ENCODE peak calls at places on chromosomes 4 and X, in eight cellular contexts. One of them, this sample, is unnamed.

GRCh38 chrX:44570524-44570923 is 27.9 kb upstream of the FUNDC1 start:
- DNase-seq in GM06990: no peak
- DNase-seq in uterus: no peak
- DNase-seq in lower lobe of right lung: no peak
- DNase-seq in K562: no peak
- DNase-seq in endodermal cell: no peak
- DNase-seq in AG09319: no peak
- DNase-seq in psoas muscle: no peak
- DNase-seq in this sample: no peak

GRCh38 chr4:187929024-187929423 is 66.5 kb upstream of the ZFP42 start:
- DNase-seq in GM06990: no peak
- DNase-seq in uterus: no peak
- DNase-seq in lower lobe of right lung: no peak
- DNase-seq in K562: no peak
- DNase-seq in endodermal cell: peak; percentile 86
- DNase-seq in AG09319: no peak
- DNase-seq in psoas muscle: no peak
- DNase-seq in this sample: no peak

GRCh38 chr4:80154547-80154933 is 42.8 kb upstream of the PRDM8 start:
- DNase-seq in GM06990: no peak
- DNase-seq in uterus: no peak
- DNase-seq in lower lobe of right lung: no peak
- DNase-seq in K562: no peak
- DNase-seq in endodermal cell: no peak
- DNase-seq in AG09319: no peak
- DNase-seq in psoas muscle: no peak
- DNase-seq in this sample: no peak

GRCh38 chrX:148976571-148976970 is 476.2 kb downstream of the AFF2 start:
- DNase-seq in GM06990: no peak
- DNase-seq in uterus: no peak
- DNase-seq in lower lobe of right lung: no peak
- DNase-seq in K562: no peak
- DNase-seq in endodermal cell: no peak
- DNase-seq in AG09319: no peak
- DNase-seq in psoas muscle: no peak
- DNase-seq in this sample: no peak

GRCh38 chr4:136831553-136831952 is 700.7 kb downstream of the PCDH18 start:
- DNase-seq in GM06990: no peak
- DNase-seq in uterus: no peak
- DNase-seq in lower lobe of right lung: no peak
- DNase-seq in K562: no peak
- DNase-seq in endodermal cell: peak; percentile 58
- DNase-seq in AG09319: no peak
- DNase-seq in psoas muscle: no peak
- DNase-seq in this sample: no peak

GRCh38 chr4:160194716-160195115 is 1091.8 kb downstream of the RAPGEF2 start:
- DNase-seq in GM06990: no peak
- DNase-seq in uterus: no peak
- DNase-seq in lower lobe of right lung: no peak
- DNase-seq in K562: no peak
- DNase-seq in endodermal cell: no peak
- DNase-seq in AG09319: no peak
- DNase-seq in psoas muscle: no peak
- DNase-seq in this sample: no peak

GRCh38 chr4:110310795-110311194 is 112.4 kb upstream of the ELOVL6 start:
- DNase-seq in GM06990: peak; percentile 18
- DNase-seq in uterus: no peak
- DNase-seq in lower lobe of right lung: no peak
- DNase-seq in K562: no peak
- DNase-seq in endodermal cell: no peak
- DNase-seq in AG09319: no peak
- DNase-seq in psoas muscle: no peak
- DNase-seq in this sample: no peak

GRCh38 chr4:75344915-75345314 is 169.3 kb downstream of the RCHY1 start:
- DNase-seq in GM06990: no peak
- DNase-seq in uterus: no peak
- DNase-seq in lower lobe of right lung: no peak
- DNase-seq in K562: no peak
- DNase-seq in endodermal cell: no peak
- DNase-seq in AG09319: no peak
- DNase-seq in psoas muscle: no peak
- DNase-seq in this sample: no peak

GRCh38 chr4:26583538-26583864 is 383 bp upstream of the TBC1D19 start:
- DNase-seq in GM06990: no peak
- DNase-seq in uterus: no peak
- DNase-seq in lower lobe of right lung: no peak
- DNase-seq in K562: no peak
- DNase-seq in endodermal cell: no peak
- DNase-seq in AG09319: no peak
- DNase-seq in psoas muscle: no peak
- DNase-seq in this sample: peak; percentile 46

GRCh38 chr4:153553155-153553819 is 87.1 kb downstream of the TMEM131L start:
- DNase-seq in GM06990: no peak
- DNase-seq in uterus: no peak
- DNase-seq in lower lobe of right lung: no peak
- DNase-seq in K562: no peak
- DNase-seq in endodermal cell: no peak
- DNase-seq in AG09319: no peak
- DNase-seq in psoas muscle: no peak
- DNase-seq in this sample: no peak

GRCh38 chrX:727738-728621 is 97.4 kb downstream of the SHOX start:
- DNase-seq in GM06990: no peak
- DNase-seq in uterus: no peak
- DNase-seq in lower lobe of right lung: no peak
- DNase-seq in K562: peak; percentile 13
- DNase-seq in endodermal cell: peak; percentile 87
- DNase-seq in AG09319: no peak
- DNase-seq in psoas muscle: no peak
- DNase-seq in this sample: no peak

GRCh38 chr4:80097395-80098177 is 24.6 kb upstream of the ANTXR2 start:
- DNase-seq in GM06990: no peak
- DNase-seq in uterus: peak; percentile 30
- DNase-seq in lower lobe of right lung: no peak
- DNase-seq in K562: no peak
- DNase-seq in endodermal cell: no peak
- DNase-seq in AG09319: peak; percentile 75
- DNase-seq in psoas muscle: peak; percentile 60
- DNase-seq in this sample: no peak

GRCh38 chr4:37429906-37430305 is 185.4 kb downstream of the NWD2 start:
- DNase-seq in GM06990: no peak
- DNase-seq in uterus: no peak
- DNase-seq in lower lobe of right lung: no peak
- DNase-seq in K562: no peak
- DNase-seq in endodermal cell: no peak
- DNase-seq in AG09319: no peak
- DNase-seq in psoas muscle: no peak
- DNase-seq in this sample: no peak

GRCh38 chr4:37430718-37431416 is 186.3 kb downstream of the NWD2 start:
- DNase-seq in GM06990: no peak
- DNase-seq in uterus: no peak
- DNase-seq in lower lobe of right lung: no peak
- DNase-seq in K562: no peak
- DNase-seq in endodermal cell: no peak
- DNase-seq in AG09319: no peak
- DNase-seq in psoas muscle: no peak
- DNase-seq in this sample: no peak

GRCh38 chr4:37431417-37431743 is 186.8 kb downstream of the NWD2 start:
- DNase-seq in GM06990: no peak
- DNase-seq in uterus: no peak
- DNase-seq in lower lobe of right lung: no peak
- DNase-seq in K562: no peak
- DNase-seq in endodermal cell: no peak
- DNase-seq in AG09319: no peak
- DNase-seq in psoas muscle: no peak
- DNase-seq in this sample: no peak

GRCh38 chr4:37438880-37439279 is 194.3 kb downstream of the NWD2 start:
- DNase-seq in GM06990: no peak
- DNase-seq in uterus: no peak
- DNase-seq in lower lobe of right lung: no peak
- DNase-seq in K562: no peak
- DNase-seq in endodermal cell: no peak
- DNase-seq in AG09319: no peak
- DNase-seq in psoas muscle: no peak
- DNase-seq in this sample: no peak

GRCh38 chr4:37434469-37434868 is 189.9 kb downstream of the NWD2 start:
- DNase-seq in GM06990: no peak
- DNase-seq in uterus: no peak
- DNase-seq in lower lobe of right lung: no peak
- DNase-seq in K562: no peak
- DNase-seq in endodermal cell: no peak
- DNase-seq in AG09319: no peak
- DNase-seq in psoas muscle: no peak
- DNase-seq in this sample: no peak
- TF ChIP-seq CTCF in GM06990: no peak
- TF ChIP-seq CTCF in uterus: no peak
- TF ChIP-seq CTCF in lower lobe of right lung: no peak
- TF ChIP-seq CTCF in K562: no peak
- TF ChIP-seq CTCF in endodermal cell: peak; percentile 67
- TF ChIP-seq CTCF in AG09319: no peak
- TF ChIP-seq CTCF in psoas muscle: no peak
- TF ChIP-seq CTCF in this sample: no peak

GRCh38 chr4:175441256-175441655 is 370.8 kb downstream of the GPM6A start:
- DNase-seq in GM06990: no peak
- DNase-seq in uterus: no peak
- DNase-seq in lower lobe of right lung: no peak
- DNase-seq in K562: no peak
- DNase-seq in endodermal cell: no peak
- DNase-seq in AG09319: no peak
- DNase-seq in psoas muscle: no peak
- DNase-seq in this sample: no peak

GRCh38 chr4:175444512-175444911 is 367.6 kb downstream of the GPM6A start:
- DNase-seq in GM06990: no peak
- DNase-seq in uterus: no peak
- DNase-seq in lower lobe of right lung: no peak
- DNase-seq in K562: no peak
- DNase-seq in endodermal cell: no peak
- DNase-seq in AG09319: no peak
- DNase-seq in psoas muscle: no peak
- DNase-seq in this sample: no peak

GRCh38 chr4:175447006-175447405 is 365.1 kb downstream of the GPM6A start:
- DNase-seq in GM06990: no peak
- DNase-seq in uterus: no peak
- DNase-seq in lower lobe of right lung: no peak
- DNase-seq in K562: no peak
- DNase-seq in endodermal cell: no peak
- DNase-seq in AG09319: no peak
- DNase-seq in psoas muscle: no peak
- DNase-seq in this sample: no peak

GRCh38 chr4:175440776-175441175 is 371.3 kb downstream of the GPM6A start:
- DNase-seq in GM06990: no peak
- DNase-seq in uterus: no peak
- DNase-seq in lower lobe of right lung: no peak
- DNase-seq in K562: no peak
- DNase-seq in endodermal cell: no peak
- DNase-seq in AG09319: no peak
- DNase-seq in psoas muscle: no peak
- DNase-seq in this sample: no peak

GRCh38 chr4:175443547-175443946 is 368.5 kb downstream of the GPM6A start:
- DNase-seq in GM06990: no peak
- DNase-seq in uterus: no peak
- DNase-seq in lower lobe of right lung: no peak
- DNase-seq in K562: no peak
- DNase-seq in endodermal cell: no peak
- DNase-seq in AG09319: no peak
- DNase-seq in psoas muscle: no peak
- DNase-seq in this sample: no peak
- TF ChIP-seq CTCF in GM06990: no peak
- TF ChIP-seq CTCF in uterus: no peak
- TF ChIP-seq CTCF in lower lobe of right lung: no peak
- TF ChIP-seq CTCF in K562: no peak
- TF ChIP-seq CTCF in endodermal cell: peak; percentile 61
- TF ChIP-seq CTCF in AG09319: no peak
- TF ChIP-seq CTCF in psoas muscle: no peak
- TF ChIP-seq CTCF in this sample: no peak

GRCh38 chr4:2630556-2631273 is 94.3 kb downstream of the FAM193A start:
- DNase-seq in GM06990: no peak
- DNase-seq in uterus: no peak
- DNase-seq in lower lobe of right lung: peak; percentile 24
- DNase-seq in K562: no peak
- DNase-seq in endodermal cell: peak; percentile 60
- DNase-seq in AG09319: no peak
- DNase-seq in psoas muscle: no peak
- DNase-seq in this sample: no peak
- TF ChIP-seq CTCF in GM06990: no peak
- TF ChIP-seq CTCF in uterus: no peak
- TF ChIP-seq CTCF in lower lobe of right lung: no peak
- TF ChIP-seq CTCF in K562: peak; percentile 29
- TF ChIP-seq CTCF in endodermal cell: peak; percentile 59
- TF ChIP-seq CTCF in AG09319: no peak
- TF ChIP-seq CTCF in psoas muscle: no peak
- TF ChIP-seq CTCF in this sample: no peak

GRCh38 chr4:143384381-143384994 is 47.8 kb downstream of the GAB1 start:
- DNase-seq in GM06990: no peak
- DNase-seq in uterus: no peak
- DNase-seq in lower lobe of right lung: peak; percentile 44
- DNase-seq in K562: no peak
- DNase-seq in endodermal cell: no peak
- DNase-seq in AG09319: no peak
- DNase-seq in psoas muscle: peak; percentile 70
- DNase-seq in this sample: no peak
- TF ChIP-seq CTCF in GM06990: no peak
- TF ChIP-seq CTCF in uterus: no peak
- TF ChIP-seq CTCF in lower lobe of right lung: no peak
- TF ChIP-seq CTCF in K562: no peak
- TF ChIP-seq CTCF in endodermal cell: no peak
- TF ChIP-seq CTCF in AG09319: no peak
- TF ChIP-seq CTCF in psoas muscle: no peak
- TF ChIP-seq CTCF in this sample: no peak

GRCh38 chrX:22968494-22968893 is 31.3 kb upstream of the DDX53 start:
- DNase-seq in GM06990: no peak
- DNase-seq in uterus: no peak
- DNase-seq in lower lobe of right lung: no peak
- DNase-seq in K562: no peak
- DNase-seq in endodermal cell: no peak
- DNase-seq in AG09319: no peak
- DNase-seq in psoas muscle: no peak
- DNase-seq in this sample: no peak
- TF ChIP-seq CTCF in GM06990: no peak
- TF ChIP-seq CTCF in uterus: no peak
- TF ChIP-seq CTCF in lower lobe of right lung: no peak
- TF ChIP-seq CTCF in K562: no peak
- TF ChIP-seq CTCF in endodermal cell: peak; percentile 56
- TF ChIP-seq CTCF in AG09319: no peak
- TF ChIP-seq CTCF in psoas muscle: no peak
- TF ChIP-seq CTCF in this sample: no peak

This sample was measured in GM13977.